ENCODE peak calls at places on chromosomes 7 and 10, in five cellular contexts. One of them, this sample, is unnamed.

GRCh38 chr7:3592438-3593134 is 291.5 kb downstream of the SDK1 start:
- DNase-seq in heart right ventricle: no peak
- DNase-seq in testis: no peak
- DNase-seq in transverse colon: no peak
- DNase-seq in thoracic aorta: no peak
- DNase-seq in this sample: no peak

GRCh38 chr10:51423121-51423452 is 276.3 kb downstream of the CSTF2T start:
- DNase-seq in heart right ventricle: no peak
- DNase-seq in testis: no peak
- DNase-seq in transverse colon: no peak
- DNase-seq in thoracic aorta: no peak
- DNase-seq in this sample: no peak

GRCh38 chr10:70158113-70158512 is 11.6 kb upstream of the TYSND1 start:
- DNase-seq in heart right ventricle: no peak
- DNase-seq in testis: no peak
- DNase-seq in transverse colon: no peak
- DNase-seq in thoracic aorta: no peak
- DNase-seq in this sample: no peak

GRCh38 chr7:30351274-30351673 is 66.9 kb downstream of the ZNRF2 start:
- DNase-seq in heart right ventricle: no peak
- DNase-seq in testis: no peak
- DNase-seq in transverse colon: no peak
- DNase-seq in thoracic aorta: no peak
- DNase-seq in this sample: no peak

GRCh38 chr10:37680716-37681616 is 176.4 kb downstream of the ZNF248 start:
- DNase-seq in heart right ventricle: no peak
- DNase-seq in testis: no peak
- DNase-seq in transverse colon: no peak
- DNase-seq in thoracic aorta: no peak
- DNase-seq in this sample: no peak

GRCh38 chr10:71005337-71006305 is 117.3 kb upstream of the PCBD1 start:
- DNase-seq in heart right ventricle: peak; percentile 25
- DNase-seq in testis: no peak
- DNase-seq in transverse colon: no peak
- DNase-seq in thoracic aorta: no peak
- DNase-seq in this sample: no peak

GRCh38 chr10:46520941-46521340 is 35.5 kb downstream of the GPRIN2 start:
- DNase-seq in heart right ventricle: no peak
- DNase-seq in testis: no peak
- DNase-seq in transverse colon: peak; percentile 10
- DNase-seq in thoracic aorta: no peak
- DNase-seq in this sample: no peak

GRCh38 chr7:123275036-123275753 is 75.4 kb upstream of the SLC13A1 start:
- DNase-seq in heart right ventricle: no peak
- DNase-seq in testis: no peak
- DNase-seq in transverse colon: no peak
- DNase-seq in thoracic aorta: no peak
- DNase-seq in this sample: no peak

GRCh38 chr7:94449151-94449725 is 54.5 kb downstream of the COL1A2 start:
- DNase-seq in heart right ventricle: no peak
- DNase-seq in testis: no peak
- DNase-seq in transverse colon: no peak
- DNase-seq in thoracic aorta: no peak
- DNase-seq in this sample: no peak

GRCh38 chr10:121510201-121510771 is 88.0 kb downstream of the FGFR2 start:
- DNase-seq in heart right ventricle: no peak
- DNase-seq in testis: no peak
- DNase-seq in transverse colon: no peak
- DNase-seq in thoracic aorta: no peak
- DNase-seq in this sample: no peak

GRCh38 chr7:30347226-30348082 is 63.1 kb downstream of the ZNRF2 start:
- DNase-seq in heart right ventricle: no peak
- DNase-seq in testis: no peak
- DNase-seq in transverse colon: no peak
- DNase-seq in thoracic aorta: no peak
- DNase-seq in this sample: no peak

GRCh38 chr7:5197811-5198210 is 7.8 kb downstream of the WIPI2 start:
- DNase-seq in heart right ventricle: no peak
- DNase-seq in testis: no peak
- DNase-seq in transverse colon: no peak
- DNase-seq in thoracic aorta: no peak
- DNase-seq in this sample: no peak

GRCh38 chr7:138208864-138209263 is 132.6 kb downstream of the AKR1D1 start:
- DNase-seq in heart right ventricle: no peak
- DNase-seq in testis: no peak
- DNase-seq in transverse colon: no peak
- DNase-seq in thoracic aorta: no peak
- DNase-seq in this sample: no peak

GRCh38 chr7:24978837-24979469 is 1.0 kb downstream of the OSBPL3 start:
- DNase-seq in heart right ventricle: no peak
- DNase-seq in testis: no peak
- DNase-seq in transverse colon: peak; percentile 28
- DNase-seq in thoracic aorta: no peak
- DNase-seq in this sample: no peak

GRCh38 chr10:97574374-97575100 is 2.0 kb downstream of the ANKRD2 start:
- DNase-seq in heart right ventricle: peak; percentile 37
- DNase-seq in testis: peak; percentile 48
- DNase-seq in transverse colon: peak; percentile 52
- DNase-seq in thoracic aorta: peak; percentile 35
- DNase-seq in this sample: peak; percentile 80

GRCh38 chr7:74371381-74372059 is 82.2 kb upstream of the GTF2IRD1 start:
- DNase-seq in heart right ventricle: no peak
- DNase-seq in testis: no peak
- DNase-seq in transverse colon: peak; percentile 66
- DNase-seq in thoracic aorta: no peak
- DNase-seq in this sample: no peak

GRCh38 chr10:91409069-91409868 is 875 bp upstream of the HECTD2 start:
- DNase-seq in heart right ventricle: peak; percentile 81
- DNase-seq in testis: peak; percentile 89
- DNase-seq in transverse colon: peak; percentile 77
- DNase-seq in thoracic aorta: peak; percentile 45
- DNase-seq in this sample: peak; percentile 94

GRCh38 chr7:150957119-150958020 is 20.8 kb downstream of the KCNH2 start:
- DNase-seq in heart right ventricle: peak; percentile 18
- DNase-seq in testis: no peak
- DNase-seq in transverse colon: no peak
- DNase-seq in thoracic aorta: no peak
- DNase-seq in this sample: no peak

GRCh38 chr10:72015868-72016267 is 51.7 kb downstream of the CHST3 start:
- DNase-seq in heart right ventricle: no peak
- DNase-seq in testis: no peak
- DNase-seq in transverse colon: peak; percentile 47
- DNase-seq in thoracic aorta: no peak
- DNase-seq in this sample: no peak

GRCh38 chr10:48938281-48938680 is 1.4 kb downstream of the LRRC18 start:
- DNase-seq in heart right ventricle: no peak
- DNase-seq in testis: no peak
- DNase-seq in transverse colon: no peak
- DNase-seq in thoracic aorta: no peak
- DNase-seq in this sample: peak; percentile 61

GRCh38 chr10:128337860-128338378 is 211.7 kb upstream of the MKI67 start:
- DNase-seq in heart right ventricle: peak; percentile 58
- DNase-seq in testis: no peak
- DNase-seq in transverse colon: no peak
- DNase-seq in thoracic aorta: no peak
- DNase-seq in this sample: no peak

GRCh38 chr10:86253171-86254072 is 113.2 kb downstream of the GRID1 start:
- DNase-seq in heart right ventricle: no peak
- DNase-seq in testis: no peak
- DNase-seq in transverse colon: no peak
- DNase-seq in thoracic aorta: no peak
- DNase-seq in this sample: peak; percentile 50

GRCh38 chr10:34407227-34407626 is 407.9 kb downstream of the PARD3 start:
- DNase-seq in heart right ventricle: peak; percentile 19
- DNase-seq in testis: no peak
- DNase-seq in transverse colon: no peak
- DNase-seq in thoracic aorta: no peak
- DNase-seq in this sample: no peak

GRCh38 chr7:101630591-101630990 is 1.5 kb upstream of the MYL10 start:
- DNase-seq in heart right ventricle: no peak
- DNase-seq in testis: no peak
- DNase-seq in transverse colon: no peak
- DNase-seq in thoracic aorta: no peak
- DNase-seq in this sample: no peak

GRCh38 chr10:44281089-44281613 is 103.7 kb downstream of the CXCL12 start:
- DNase-seq in heart right ventricle: peak; percentile 54
- DNase-seq in testis: no peak
- DNase-seq in transverse colon: no peak
- DNase-seq in thoracic aorta: no peak
- DNase-seq in this sample: no peak

GRCh38 chr7:47326808-47327207 is 255.1 kb downstream of the TNS3 start:
- DNase-seq in heart right ventricle: peak; percentile 54
- DNase-seq in testis: peak; percentile 59
- DNase-seq in transverse colon: no peak
- DNase-seq in thoracic aorta: no peak
- DNase-seq in this sample: peak; percentile 73

GRCh38 chr7:2882111-2882510 is 38.0 kb upstream of the GNA12 start:
- DNase-seq in heart right ventricle: no peak
- DNase-seq in testis: no peak
- DNase-seq in transverse colon: no peak
- DNase-seq in thoracic aorta: no peak
- DNase-seq in this sample: no peak

GRCh38 chr7:66239467-66239856 is 34.3 kb downstream of the TPST1 start:
- DNase-seq in heart right ventricle: no peak
- DNase-seq in testis: no peak
- DNase-seq in transverse colon: no peak
- DNase-seq in thoracic aorta: no peak
- DNase-seq in this sample: no peak

GRCh38 chr7:113083834-113084498 is 2.7 kb downstream of the GPR85 start:
- DNase-seq in heart right ventricle: no peak
- DNase-seq in testis: no peak
- DNase-seq in transverse colon: no peak
- DNase-seq in thoracic aorta: no peak
- DNase-seq in this sample: no peak

GRCh38 chr10:83612050-83612449 is 527.3 kb upstream of the GHITM start:
- DNase-seq in heart right ventricle: no peak
- DNase-seq in testis: no peak
- DNase-seq in transverse colon: no peak
- DNase-seq in thoracic aorta: no peak
- DNase-seq in this sample: no peak

GRCh38 chr7:111424768-111425167 is 137.5 kb downstream of the IMMP2L start:
- DNase-seq in heart right ventricle: no peak
- DNase-seq in testis: no peak
- DNase-seq in transverse colon: no peak
- DNase-seq in thoracic aorta: no peak
- DNase-seq in this sample: no peak

GRCh38 chr7:8065356-8065813 is 96.8 kb downstream of the GLCCI1 start:
- DNase-seq in heart right ventricle: no peak
- DNase-seq in testis: no peak
- DNase-seq in transverse colon: no peak
- DNase-seq in thoracic aorta: no peak
- DNase-seq in this sample: no peak
- H3K27ac ChIP-seq in heart right ventricle: no peak overlapping the region
- H3K27ac ChIP-seq in testis: no peak overlapping the region
- H3K27ac ChIP-seq in transverse colon: no peak overlapping the region
- H3K27ac ChIP-seq in thoracic aorta: peak overlapping the region; percentile 70
- H3K27ac ChIP-seq in this sample: peak overlapping the region; percentile 57

GRCh38 chr7:87875151-87876039 is 765 bp downstream of the SLC25A40 start:
- DNase-seq in heart right ventricle: no peak
- DNase-seq in testis: peak; percentile 54
- DNase-seq in transverse colon: peak; percentile 41
- DNase-seq in thoracic aorta: no peak
- DNase-seq in this sample: peak; percentile 76
- H3K27ac ChIP-seq in heart right ventricle: peak overlapping the region; percentile 91
- H3K27ac ChIP-seq in testis: peak overlapping the region; percentile 91
- H3K27ac ChIP-seq in transverse colon: peak overlapping the region; percentile 97
- H3K27ac ChIP-seq in thoracic aorta: peak overlapping the region; percentile 80
- H3K27ac ChIP-seq in this sample: peak overlapping the region; percentile 92

GRCh38 chr10:35422236-35422635 is 85.9 kb downstream of the CCNY start:
- DNase-seq in heart right ventricle: no peak
- DNase-seq in testis: no peak
- DNase-seq in transverse colon: no peak
- DNase-seq in thoracic aorta: no peak
- DNase-seq in this sample: no peak
- H3K27ac ChIP-seq in heart right ventricle: peak overlapping the region; percentile 66
- H3K27ac ChIP-seq in testis: no peak overlapping the region
- H3K27ac ChIP-seq in transverse colon: peak overlapping the region; percentile 81
- H3K27ac ChIP-seq in thoracic aorta: peak overlapping the region; percentile 70
- H3K27ac ChIP-seq in this sample: peak overlapping the region; percentile 69

DNA sequence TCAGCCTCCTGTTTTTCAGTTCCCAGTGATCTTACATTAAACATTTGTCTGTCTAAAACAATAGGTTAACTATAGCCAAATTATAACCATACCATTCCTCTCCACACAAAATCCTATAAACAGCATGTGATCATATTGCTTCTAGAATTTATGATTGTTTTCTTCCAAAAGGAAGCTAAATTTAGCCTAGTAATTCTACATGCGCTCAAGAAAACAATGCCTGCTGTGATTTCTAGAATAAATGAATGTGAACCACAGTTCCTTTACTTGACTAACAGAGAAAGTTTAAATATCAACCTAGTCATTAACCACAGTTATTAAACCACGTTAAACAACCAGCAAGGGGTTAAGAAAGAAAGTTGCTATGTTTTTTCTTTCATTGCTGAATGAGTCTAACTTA is 26.4 kb downstream of the MET start:
- DNase-seq in heart right ventricle: no peak
- DNase-seq in testis: no peak
- DNase-seq in transverse colon: no peak
- DNase-seq in thoracic aorta: no peak
- DNase-seq in this sample: no peak
- H3K27ac ChIP-seq in heart right ventricle: no peak overlapping the region
- H3K27ac ChIP-seq in testis: no peak overlapping the region
- H3K27ac ChIP-seq in transverse colon: no peak overlapping the region
- H3K27ac ChIP-seq in thoracic aorta: no peak overlapping the region
- H3K27ac ChIP-seq in this sample: no peak overlapping the region

DNA sequence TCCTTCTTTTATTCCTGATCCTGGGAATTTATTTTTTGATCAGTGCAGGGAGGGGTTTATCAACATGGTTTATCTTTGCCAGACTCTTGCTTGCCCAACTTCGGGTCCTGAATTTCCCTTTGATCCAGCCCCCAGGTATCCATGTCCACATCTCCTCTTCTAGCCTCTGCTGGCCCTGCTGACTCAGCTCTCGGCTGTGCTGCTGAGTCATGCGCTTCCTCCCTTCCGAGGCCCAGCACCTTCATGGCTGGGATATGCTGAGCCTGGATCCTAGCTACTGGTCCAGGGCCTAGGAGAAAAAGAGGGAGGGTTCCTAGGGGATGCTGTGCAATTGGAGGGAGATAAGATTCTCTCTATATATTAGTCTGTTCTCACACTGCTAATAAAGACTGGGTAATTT is 380.7 kb upstream of the SHH start:
- DNase-seq in heart right ventricle: no peak
- DNase-seq in testis: no peak
- DNase-seq in transverse colon: no peak
- DNase-seq in thoracic aorta: no peak
- DNase-seq in this sample: no peak
- H3K27ac ChIP-seq in heart right ventricle: no peak overlapping the region
- H3K27ac ChIP-seq in testis: no peak overlapping the region
- H3K27ac ChIP-seq in transverse colon: no peak overlapping the region
- H3K27ac ChIP-seq in thoracic aorta: no peak overlapping the region
- H3K27ac ChIP-seq in this sample: no peak overlapping the region

DNA sequence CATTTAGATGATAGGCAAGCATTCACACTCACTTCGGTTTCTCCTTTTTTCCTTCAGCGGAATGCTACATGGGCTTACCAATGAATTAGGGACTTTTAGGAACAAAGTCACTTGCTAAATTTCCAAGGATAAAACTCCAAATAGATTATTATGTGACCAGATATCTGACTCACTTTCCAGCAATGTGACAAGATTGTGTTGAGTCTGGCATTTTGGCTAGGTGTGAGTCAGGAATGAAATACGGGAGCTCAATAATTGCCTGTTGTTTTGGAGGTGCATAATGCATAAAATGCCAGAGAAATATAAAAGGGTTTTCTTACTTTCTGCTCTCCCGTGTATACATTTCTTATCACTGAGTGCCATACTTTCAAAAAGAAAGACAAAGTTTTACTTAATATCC is 721.1 kb downstream of the KCNMA1 start:
- DNase-seq in heart right ventricle: no peak
- DNase-seq in testis: no peak
- DNase-seq in transverse colon: no peak
- DNase-seq in thoracic aorta: no peak
- DNase-seq in this sample: no peak
- H3K27ac ChIP-seq in heart right ventricle: no peak overlapping the region
- H3K27ac ChIP-seq in testis: no peak overlapping the region
- H3K27ac ChIP-seq in transverse colon: no peak overlapping the region
- H3K27ac ChIP-seq in thoracic aorta: no peak overlapping the region
- H3K27ac ChIP-seq in this sample: no peak overlapping the region